ENCODE peak calls at places on chromosomes 1 and 21, in eight cellular contexts. One of them, this sample, is unnamed.

GRCh38 chr21:41671859-41672542 is 94.9 kb downstream of the RIPK4 start:
- DNase-seq in IMR-90: no peak
- DNase-seq in WTC11: no peak
- DNase-seq in mammary epithelial cell: no peak
- DNase-seq in uterus: no peak
- DNase-seq in nephron progenitor cell: no peak
- DNase-seq in Panc1: no peak
- DNase-seq in left ventricle myocardium inferior: no peak
- DNase-seq in this sample: no peak

GRCh38 chr1:94863919-94864318 is 43.8 kb downstream of the SLC44A3 start:
- DNase-seq in IMR-90: peak
- DNase-seq in WTC11: no peak
- DNase-seq in mammary epithelial cell: peak
- DNase-seq in uterus: peak
- DNase-seq in nephron progenitor cell: no peak
- DNase-seq in Panc1: peak
- DNase-seq in left ventricle myocardium inferior: no peak
- DNase-seq in this sample: peak

GRCh38 chr21:36710729-36711048 is 11.8 kb downstream of the SIM2 start:
- DNase-seq in IMR-90: no peak
- DNase-seq in WTC11: no peak
- DNase-seq in mammary epithelial cell: no peak
- DNase-seq in uterus: no peak
- DNase-seq in nephron progenitor cell: no peak
- DNase-seq in Panc1: no peak
- DNase-seq in left ventricle myocardium inferior: no peak
- DNase-seq in this sample: no peak

GRCh38 chr1:219350172-219350571 is 176.5 kb downstream of the LYPLAL1 start:
- DNase-seq in IMR-90: no peak
- DNase-seq in WTC11: no peak
- DNase-seq in mammary epithelial cell: no peak
- DNase-seq in uterus: no peak
- DNase-seq in nephron progenitor cell: no peak
- DNase-seq in Panc1: no peak
- DNase-seq in left ventricle myocardium inferior: no peak
- DNase-seq in this sample: no peak

GRCh38 chr1:192826791-192827477 is 18.1 kb downstream of the RGS2 start:
- DNase-seq in IMR-90: no peak
- DNase-seq in WTC11: no peak
- DNase-seq in mammary epithelial cell: peak
- DNase-seq in uterus: no peak
- DNase-seq in nephron progenitor cell: no peak
- DNase-seq in Panc1: no peak
- DNase-seq in left ventricle myocardium inferior: no peak
- DNase-seq in this sample: no peak

GRCh38 chr21:33246963-33247362 is 17.2 kb downstream of the IFNAR2 start:
- DNase-seq in IMR-90: no peak
- DNase-seq in WTC11: no peak
- DNase-seq in mammary epithelial cell: no peak
- DNase-seq in uterus: no peak
- DNase-seq in nephron progenitor cell: no peak
- DNase-seq in Panc1: no peak
- DNase-seq in left ventricle myocardium inferior: no peak
- DNase-seq in this sample: no peak

GRCh38 chr1:162696286-162696862 is 64.1 kb downstream of the DDR2 start:
- DNase-seq in IMR-90: peak
- DNase-seq in WTC11: peak
- DNase-seq in mammary epithelial cell: peak
- DNase-seq in uterus: peak
- DNase-seq in nephron progenitor cell: peak
- DNase-seq in Panc1: no peak
- DNase-seq in left ventricle myocardium inferior: peak
- DNase-seq in this sample: peak

GRCh38 chr1:78032964-78033796 is 12.6 kb upstream of the GIPC2 start:
- DNase-seq in IMR-90: no peak
- DNase-seq in WTC11: no peak
- DNase-seq in mammary epithelial cell: no peak
- DNase-seq in uterus: no peak
- DNase-seq in nephron progenitor cell: no peak
- DNase-seq in Panc1: no peak
- DNase-seq in left ventricle myocardium inferior: no peak
- DNase-seq in this sample: peak

GRCh38 chr21:16085436-16085835 is 355.7 kb downstream of the USP25 start:
- DNase-seq in IMR-90: peak
- DNase-seq in WTC11: no peak
- DNase-seq in mammary epithelial cell: no peak
- DNase-seq in uterus: no peak
- DNase-seq in nephron progenitor cell: no peak
- DNase-seq in Panc1: no peak
- DNase-seq in left ventricle myocardium inferior: no peak
- DNase-seq in this sample: no peak

GRCh38 chr1:155002479-155003226 is at the start of gene ZBTB7B:
- DNase-seq in IMR-90: no peak
- DNase-seq in WTC11: peak
- DNase-seq in mammary epithelial cell: no peak
- DNase-seq in uterus: no peak
- DNase-seq in nephron progenitor cell: peak
- DNase-seq in Panc1: no peak
- DNase-seq in left ventricle myocardium inferior: no peak
- DNase-seq in this sample: peak

GRCh38 chr1:222105393-222105737 is 363.5 kb upstream of the DUSP10 start:
- DNase-seq in IMR-90: no peak
- DNase-seq in WTC11: no peak
- DNase-seq in mammary epithelial cell: peak
- DNase-seq in uterus: no peak
- DNase-seq in nephron progenitor cell: no peak
- DNase-seq in Panc1: no peak
- DNase-seq in left ventricle myocardium inferior: no peak
- DNase-seq in this sample: no peak

GRCh38 chr1:156684227-156684782 is 7.1 kb upstream of the NES start:
- DNase-seq in IMR-90: peak
- DNase-seq in WTC11: no peak
- DNase-seq in mammary epithelial cell: peak
- DNase-seq in uterus: no peak
- DNase-seq in nephron progenitor cell: no peak
- DNase-seq in Panc1: no peak
- DNase-seq in left ventricle myocardium inferior: no peak
- DNase-seq in this sample: peak

GRCh38 chr21:46100426-46100825 is 2.5 kb downstream of the COL6A2 start:
- DNase-seq in IMR-90: peak
- DNase-seq in WTC11: no peak
- DNase-seq in mammary epithelial cell: no peak
- DNase-seq in uterus: no peak
- DNase-seq in nephron progenitor cell: no peak
- DNase-seq in Panc1: no peak
- DNase-seq in left ventricle myocardium inferior: no peak
- DNase-seq in this sample: no peak

GRCh38 chr1:26079178-26079563 is 11.7 kb upstream of the TRIM63 start:
- DNase-seq in IMR-90: no peak
- DNase-seq in WTC11: no peak
- DNase-seq in mammary epithelial cell: no peak
- DNase-seq in uterus: no peak
- DNase-seq in nephron progenitor cell: no peak
- DNase-seq in Panc1: no peak
- DNase-seq in left ventricle myocardium inferior: no peak
- DNase-seq in this sample: no peak

GRCh38 chr1:116679091-116679827 is 11.7 kb upstream of the IGSF3 start:
- DNase-seq in IMR-90: no peak
- DNase-seq in WTC11: no peak
- DNase-seq in mammary epithelial cell: no peak
- DNase-seq in uterus: no peak
- DNase-seq in nephron progenitor cell: no peak
- DNase-seq in Panc1: no peak
- DNase-seq in left ventricle myocardium inferior: no peak
- DNase-seq in this sample: no peak
- TF ChIP-seq CTCF in IMR-90: no peak
- TF ChIP-seq CTCF in WTC11: no peak
- TF ChIP-seq CTCF in mammary epithelial cell: no peak
- TF ChIP-seq CTCF in uterus: no peak
- TF ChIP-seq CTCF in nephron progenitor cell: no peak
- TF ChIP-seq CTCF in Panc1: no peak
- TF ChIP-seq CTCF in left ventricle myocardium inferior: no peak
- TF ChIP-seq CTCF in this sample: peak

GRCh38 chr1:93811646-93812045 is 67.4 kb downstream of the DNTTIP2 start:
- DNase-seq in IMR-90: peak
- DNase-seq in WTC11: no peak
- DNase-seq in mammary epithelial cell: no peak
- DNase-seq in uterus: no peak
- DNase-seq in nephron progenitor cell: no peak
- DNase-seq in Panc1: no peak
- DNase-seq in left ventricle myocardium inferior: no peak
- DNase-seq in this sample: no peak

GRCh38 chr1:93815738-93816110 is 63.3 kb downstream of the DNTTIP2 start:
- DNase-seq in IMR-90: no peak
- DNase-seq in WTC11: no peak
- DNase-seq in mammary epithelial cell: no peak
- DNase-seq in uterus: no peak
- DNase-seq in nephron progenitor cell: no peak
- DNase-seq in Panc1: no peak
- DNase-seq in left ventricle myocardium inferior: no peak
- DNase-seq in this sample: no peak

GRCh38 chr1:93814059-93814794 is 64.8 kb downstream of the DNTTIP2 start:
- DNase-seq in IMR-90: peak
- DNase-seq in WTC11: peak
- DNase-seq in mammary epithelial cell: peak
- DNase-seq in uterus: peak
- DNase-seq in nephron progenitor cell: peak
- DNase-seq in Panc1: peak
- DNase-seq in left ventricle myocardium inferior: no peak
- DNase-seq in this sample: peak

GRCh38 chr1:93814795-93815737 is 63.9 kb downstream of the DNTTIP2 start:
- DNase-seq in IMR-90: peak
- DNase-seq in WTC11: peak
- DNase-seq in mammary epithelial cell: no peak
- DNase-seq in uterus: no peak
- DNase-seq in nephron progenitor cell: no peak
- DNase-seq in Panc1: no peak
- DNase-seq in left ventricle myocardium inferior: no peak
- DNase-seq in this sample: peak

DNA sequence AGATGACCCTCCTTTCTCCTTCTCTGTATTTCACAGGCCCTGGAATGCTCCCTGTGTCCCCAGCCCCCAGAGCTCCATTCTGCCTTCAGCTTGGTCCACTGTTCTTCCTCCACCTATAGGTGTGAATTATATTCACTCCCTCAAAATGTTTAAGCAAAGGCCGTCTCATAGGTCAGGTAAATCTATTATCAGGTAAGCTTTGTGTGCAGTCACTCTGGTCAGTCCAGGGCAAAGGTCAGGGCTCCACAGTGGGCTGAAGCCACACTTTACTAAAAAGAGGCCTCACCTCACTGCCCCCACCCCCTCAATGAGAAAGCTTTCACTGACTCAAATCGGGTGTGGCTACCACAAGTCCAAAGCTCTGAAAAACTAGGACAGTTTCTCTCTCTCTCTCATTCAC is 65.9 kb downstream of the DNTTIP2 start:
- DNase-seq in IMR-90: no peak
- DNase-seq in WTC11: no peak
- DNase-seq in mammary epithelial cell: peak
- DNase-seq in uterus: no peak
- DNase-seq in nephron progenitor cell: no peak
- DNase-seq in Panc1: no peak
- DNase-seq in left ventricle myocardium inferior: no peak
- DNase-seq in this sample: no peak
- TF ChIP-seq CTCF in IMR-90: no peak
- TF ChIP-seq CTCF in WTC11: no peak
- TF ChIP-seq CTCF in mammary epithelial cell: peak
- TF ChIP-seq CTCF in uterus: no peak
- TF ChIP-seq CTCF in nephron progenitor cell: no peak
- TF ChIP-seq CTCF in Panc1: no peak
- TF ChIP-seq CTCF in left ventricle myocardium inferior: no peak
- TF ChIP-seq CTCF in this sample: no peak

GRCh38 chr1:21244986-21245687 is 45.1 kb downstream of the ECE1 start:
- DNase-seq in IMR-90: no peak
- DNase-seq in WTC11: peak
- DNase-seq in mammary epithelial cell: no peak
- DNase-seq in uterus: no peak
- DNase-seq in nephron progenitor cell: no peak
- DNase-seq in Panc1: no peak
- DNase-seq in left ventricle myocardium inferior: no peak
- DNase-seq in this sample: no peak
- TF ChIP-seq CTCF in IMR-90: peak
- TF ChIP-seq CTCF in WTC11: peak
- TF ChIP-seq CTCF in mammary epithelial cell: peak
- TF ChIP-seq CTCF in uterus: no peak
- TF ChIP-seq CTCF in nephron progenitor cell: peak
- TF ChIP-seq CTCF in Panc1: no peak
- TF ChIP-seq CTCF in left ventricle myocardium inferior: peak
- TF ChIP-seq CTCF in this sample: peak

GRCh38 chr1:97820470-97821188 is 100.2 kb downstream of the DPYD start:
- DNase-seq in IMR-90: peak
- DNase-seq in WTC11: no peak
- DNase-seq in mammary epithelial cell: peak
- DNase-seq in uterus: no peak
- DNase-seq in nephron progenitor cell: no peak
- DNase-seq in Panc1: peak
- DNase-seq in left ventricle myocardium inferior: no peak
- DNase-seq in this sample: peak
- TF ChIP-seq CTCF in IMR-90: peak
- TF ChIP-seq CTCF in WTC11: no peak
- TF ChIP-seq CTCF in mammary epithelial cell: peak
- TF ChIP-seq CTCF in uterus: peak
- TF ChIP-seq CTCF in nephron progenitor cell: peak
- TF ChIP-seq CTCF in Panc1: peak
- TF ChIP-seq CTCF in left ventricle myocardium inferior: peak
- TF ChIP-seq CTCF in this sample: peak

GRCh38 chr1:115624859-115625258 is 16.9 kb upstream of the VANGL1 start:
- DNase-seq in IMR-90: no peak
- DNase-seq in WTC11: no peak
- DNase-seq in mammary epithelial cell: no peak
- DNase-seq in uterus: no peak
- DNase-seq in nephron progenitor cell: no peak
- DNase-seq in Panc1: no peak
- DNase-seq in left ventricle myocardium inferior: no peak
- DNase-seq in this sample: peak
- TF ChIP-seq CTCF in IMR-90: no peak
- TF ChIP-seq CTCF in WTC11: no peak
- TF ChIP-seq CTCF in mammary epithelial cell: peak
- TF ChIP-seq CTCF in uterus: no peak
- TF ChIP-seq CTCF in nephron progenitor cell: no peak
- TF ChIP-seq CTCF in Panc1: peak
- TF ChIP-seq CTCF in left ventricle myocardium inferior: no peak
- TF ChIP-seq CTCF in this sample: peak

GRCh38 chr1:232437510-232437909 is 192.4 kb downstream of the SIPA1L2 start:
- DNase-seq in IMR-90: no peak
- DNase-seq in WTC11: no peak
- DNase-seq in mammary epithelial cell: no peak
- DNase-seq in uterus: no peak
- DNase-seq in nephron progenitor cell: no peak
- DNase-seq in Panc1: no peak
- DNase-seq in left ventricle myocardium inferior: no peak
- DNase-seq in this sample: no peak
- TF ChIP-seq CTCF in IMR-90: no peak
- TF ChIP-seq CTCF in WTC11: no peak
- TF ChIP-seq CTCF in mammary epithelial cell: no peak
- TF ChIP-seq CTCF in uterus: no peak
- TF ChIP-seq CTCF in nephron progenitor cell: no peak
- TF ChIP-seq CTCF in Panc1: no peak
- TF ChIP-seq CTCF in left ventricle myocardium inferior: no peak
- TF ChIP-seq CTCF in this sample: no peak

GRCh38 chr1:226730064-226730463 is 9.0 kb downstream of the ITPKB start:
- DNase-seq in IMR-90: no peak
- DNase-seq in WTC11: no peak
- DNase-seq in mammary epithelial cell: no peak
- DNase-seq in uterus: no peak
- DNase-seq in nephron progenitor cell: no peak
- DNase-seq in Panc1: no peak
- DNase-seq in left ventricle myocardium inferior: no peak
- DNase-seq in this sample: no peak
- TF ChIP-seq CTCF in IMR-90: no peak
- TF ChIP-seq CTCF in WTC11: no peak
- TF ChIP-seq CTCF in mammary epithelial cell: no peak
- TF ChIP-seq CTCF in uterus: no peak
- TF ChIP-seq CTCF in nephron progenitor cell: no peak
- TF ChIP-seq CTCF in Panc1: no peak
- TF ChIP-seq CTCF in left ventricle myocardium inferior: no peak
- TF ChIP-seq CTCF in this sample: no peak

This sample was measured in choroid plexus epithelial cell.